ENCODE peak calls at places on chromosomes 12 and 14, in seven cellular contexts. U is HL-60, P is brain microvascular endothelial cell, G is mesenchymal stem cell, C is PC-9, H is A549, Y is uterus. S is an unnamed sample.

GRCh38 chr14:70398706-70399431 is 18.0 kb downstream of the SYNJ2BP start:
- DNase-seq in Y (no peak), P (no peak), H (no peak), G (no peak), C (no peak), U (no peak), S (no peak)

GRCh38 chr12:54890339-54890738 is 36.0 kb downstream of the MUCL1 start:
- DNase-seq in G (no peak), Y (no peak), U (no peak), C (no peak), H (no peak), P (no peak), S (no peak)

GRCh38 chr12:109738209-109738608 is 24.6 kb downstream of the FAM222A start:
- DNase-seq in H (no peak), U (no peak), Y (no peak), P (no peak), G (no peak), C (no peak), S (no peak)

GRCh38 chr12:2764398-2764797 is 30.4 kb upstream of the FKBP4 start:
- DNase-seq in U (no peak), C (no peak), G (no peak), H (no peak), P (no peak), Y (no peak), S (no peak)

GRCh38 chr14:64946310-64947045 is 3.9 kb upstream of the GPX2 start:
- DNase-seq in P (no peak), C (no peak), H (no peak), Y (no peak), U (no peak), G (no peak), S (no peak)

GRCh38 chr12:31325524-31325875 is 450 bp downstream of the SINHCAF start:
- DNase-seq in G (no peak), Y (peak; percentile 40), U (no peak), C (no peak), P (no peak), H (peak; percentile 19), S (no peak)

GRCh38 chr12:17108877-17109520 is 503.0 kb upstream of the LMO3 start:
- DNase-seq in G (no peak), C (peak; percentile 68), U (no peak), P (no peak), H (peak; percentile 15), Y (no peak), S (no peak)

GRCh38 chr14:103530390-103530789 is 1.4 kb downstream of the TRMT61A start:
- DNase-seq in Y (peak; percentile 37), C (no peak), H (no peak), G (peak; percentile 29), P (no peak), U (no peak), S (no peak)

GRCh38 chr14:89422181-89422951 is 5.3 kb upstream of the FOXN3 start:
- DNase-seq in U (no peak), Y (no peak), P (no peak), C (no peak), G (no peak), H (no peak), S (no peak)

GRCh38 chr14:20469890-20470858 is 968 bp downstream of the PNP start:
- DNase-seq in H (peak; percentile 71), U (peak; percentile 73), P (peak; percentile 62), G (peak; percentile 87), Y (peak; percentile 16), C (peak; percentile 63), S (peak; percentile 67)

GRCh38 chr12:1587927-1588573 is 6.3 kb downstream of the FBXL14 start:
- DNase-seq in U (no peak), C (no peak), Y (no peak), G (no peak), H (no peak), P (no peak), S (no peak)

GRCh38 chr12:38508246-38508645 is 191.7 kb downstream of the ALG10B start:
- DNase-seq in C (peak; percentile 50), P (no peak), U (no peak), Y (no peak), G (no peak), H (no peak), S (peak; percentile 20)

GRCh38 chr12:52413787-52414345 is 7.7 kb upstream of the KRT82 start:
- DNase-seq in H (no peak), Y (no peak), C (no peak), U (no peak), P (no peak), G (no peak), S (no peak)

GRCh38 chr12:69417741-69418167 is 52.4 kb upstream of the FRS2 start:
- DNase-seq in U (no peak), H (no peak), G (no peak), C (no peak), Y (no peak), P (no peak), S (no peak)

GRCh38 chr14:99566009-99566389 is 38.0 kb downstream of the CCDC85C start:
- DNase-seq in U (no peak), G (no peak), Y (no peak), C (peak; percentile 63), H (no peak), P (no peak), S (peak; percentile 63)

GRCh38 chr12:42810006-42810405 is 220.5 kb upstream of the PRICKLE1 start:
- DNase-seq in P (no peak), H (no peak), Y (no peak), U (no peak), C (no peak), G (no peak), S (no peak)

GRCh38 chr12:29234552-29234951 is 85.5 kb downstream of the FAR2 start:
- DNase-seq in H (no peak), C (no peak), U (no peak), Y (no peak), G (no peak), P (no peak), S (no peak)

GRCh38 chr12:3540387-3541320 is 49.7 kb downstream of the PRMT8 start:
- DNase-seq in H (no peak), C (no peak), U (no peak), G (no peak), P (no peak), Y (no peak), S (no peak)

GRCh38 chr12:104219361-104219892 is 3.8 kb downstream of the TXNRD1 start:
- DNase-seq in U (no peak), P (peak; percentile 86), G (peak; percentile 98), H (peak; percentile 99), C (peak; percentile 99), Y (no peak), S (peak; percentile 81)

GRCh38 chr14:81382517-81383225 is 17.5 kb downstream of the STON2 start:
- DNase-seq in Y (no peak), U (no peak), H (no peak), C (no peak), P (no peak), G (no peak), S (no peak)

GRCh38 chr14:104353921-104354701 is 215.7 kb downstream of the KIF26A start:
- DNase-seq in H (no peak), C (no peak), P (no peak), G (no peak), Y (peak; percentile 13), U (no peak), S (no peak)

GRCh38 chr12:77940566-77940965 is 109.9 kb downstream of the NAV3 start:
- DNase-seq in C (no peak), U (no peak), P (peak; percentile 7), Y (no peak), G (peak; percentile 74), H (peak; percentile 41), S (peak; percentile 8)

DNA sequence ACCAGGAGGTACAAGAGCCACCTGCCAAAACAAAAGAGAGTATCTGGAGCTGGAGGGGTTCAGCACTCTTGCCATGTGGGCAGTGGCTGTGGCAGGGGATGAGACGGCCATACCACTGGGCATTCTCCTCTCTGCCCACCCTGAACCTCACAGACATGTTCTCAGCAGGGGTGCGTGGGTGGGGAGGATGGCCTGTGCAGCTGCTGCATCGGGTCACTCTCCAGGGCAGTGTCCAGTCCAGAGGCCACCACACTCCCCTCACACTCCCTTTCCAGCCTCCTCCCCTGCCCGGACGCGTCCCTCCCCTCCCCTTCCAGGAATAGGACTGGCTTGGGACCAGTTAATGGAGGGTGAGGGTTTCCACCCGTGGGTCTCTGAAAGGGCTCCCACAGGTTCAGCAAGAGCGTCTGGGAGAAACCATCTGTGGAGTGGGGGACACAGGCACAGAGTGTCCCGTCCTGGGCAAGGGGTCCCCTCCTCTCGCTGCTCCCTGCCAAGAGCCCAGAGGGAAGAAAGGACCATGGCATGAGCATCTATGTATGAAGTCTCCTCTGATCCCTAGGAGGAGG is 501 bp downstream of the C1R start:
- DNase-seq in U (no peak), P (no peak), G (no peak), H (no peak), Y (peak; percentile 65), C (no peak), S (no peak)
- H3K27ac ChIP-seq in U (no peak overlapping the region), P (no peak overlapping the region), G (no peak overlapping the region), H (peak overlapping the region; percentile 91), Y (peak overlapping the region; percentile 75), C (no peak overlapping the region), S (no peak overlapping the region)

DNA sequence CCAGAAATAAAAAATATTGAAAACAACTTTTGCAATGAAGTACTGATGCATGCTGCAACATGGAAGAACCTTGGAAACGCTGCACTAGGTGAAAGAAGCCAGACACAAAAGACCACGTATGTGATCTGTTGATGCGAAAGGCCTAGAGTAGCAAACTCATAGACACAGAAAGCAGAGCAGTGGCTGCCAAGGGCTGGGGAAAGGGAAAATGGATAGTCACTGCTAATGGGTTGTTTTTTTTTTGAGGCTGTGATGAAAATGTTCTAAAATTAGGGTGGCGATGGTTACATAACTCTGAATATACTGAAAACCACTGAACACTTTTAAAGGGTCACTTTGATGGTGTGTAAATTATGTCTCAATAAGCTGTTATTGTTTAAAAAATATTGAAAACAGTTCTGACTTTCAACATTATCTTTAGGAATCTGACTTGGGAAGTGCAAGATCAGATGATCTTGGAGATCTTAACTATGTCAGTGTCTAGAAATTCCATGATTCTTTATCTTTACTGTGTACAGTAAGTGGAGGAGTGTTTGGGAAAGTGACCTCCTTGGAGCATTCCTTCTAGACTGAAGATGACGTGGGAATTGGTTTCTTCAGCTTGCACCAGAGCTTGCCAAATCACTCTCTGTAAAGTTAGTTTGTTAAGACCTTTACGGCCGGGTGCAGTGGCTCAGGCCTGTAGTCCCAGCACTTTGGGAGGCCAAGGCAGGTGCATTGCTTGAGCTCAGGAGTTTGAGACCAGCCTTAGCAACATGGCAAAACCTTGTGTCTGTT is 12.4 kb downstream of the MLXIP start:
- DNase-seq in C (no peak), P (peak; percentile 93), G (peak; percentile 99), Y (peak; percentile 55), H (peak; percentile 86), U (no peak), S (no peak)
- H3K27ac ChIP-seq in C (no peak overlapping the region), P (peak overlapping the region; percentile 94), G (no peak overlapping the region), Y (peak overlapping the region; percentile 63), H (peak overlapping the region; percentile 76), U (no peak overlapping the region), S (peak overlapping the region; percentile 23)

GRCh38 chr12:108306506-108306905 is 32.6 kb downstream of the CMKLR1 start:
- DNase-seq in G (no peak), P (no peak), H (no peak), C (no peak), Y (no peak), U (no peak), S (no peak)
- H3K27ac ChIP-seq in G (peak overlapping the region; percentile 11), P (peak overlapping the region; percentile 74), H (no peak overlapping the region), C (no peak overlapping the region), Y (peak overlapping the region; percentile 90), U (no peak overlapping the region), S (no peak overlapping the region)

DNA sequence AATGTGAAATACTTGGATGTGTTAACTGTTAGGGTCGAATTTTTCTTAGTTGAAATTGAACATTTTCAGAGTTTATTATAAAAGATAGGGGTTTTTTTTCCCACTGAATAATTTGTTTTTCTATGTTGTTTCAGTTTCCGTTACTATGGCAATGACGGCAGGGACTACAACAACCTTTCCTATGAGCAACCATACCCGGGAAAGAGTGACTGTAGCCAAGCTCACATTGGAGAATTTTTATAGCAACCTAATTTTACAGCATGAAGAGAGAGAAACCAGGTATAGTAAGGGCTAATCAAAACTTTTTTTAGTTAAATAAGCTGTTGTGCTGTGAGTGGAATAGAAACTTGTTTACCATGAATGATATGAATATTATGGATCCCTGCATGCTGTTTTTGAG is 35.1 kb upstream of the BMAL2 start:
- DNase-seq in G (no peak), U (no peak), P (no peak), C (no peak), H (no peak), Y (no peak), S (no peak)
- H3K27ac ChIP-seq in G (no peak overlapping the region), U (no peak overlapping the region), P (no peak overlapping the region), C (no peak overlapping the region), H (no peak overlapping the region), Y (no peak overlapping the region), S (no peak overlapping the region)

S was measured in epithelial cell of prostate.